ENCODE peak calls at places on chromosome 16, in seven cellular contexts. L, E, S, K, X, Z and D are unnamed samples.

GRCh38 chr16:83187404-83187803 is 560.6 kb downstream of the CDH13 start:
- DNase-seq in Z (no peak), K (peak), X (no peak), E (no peak), S (peak), L (no peak), D (no peak)

GRCh38 chr16:10970065-10970464 is 25.7 kb downstream of the CLEC16A start:
- DNase-seq in K (no peak), L (no peak), Z (no peak), S (peak), X (peak), E (no peak), D (no peak)

GRCh38 chr16:2159052-2159838 is 3.7 kb downstream of the TRAF7 start:
- DNase-seq in Z (no peak), E (no peak), K (no peak), L (no peak), X (peak), S (peak), D (no peak)

GRCh38 chr16:24668481-24669001 is 60.9 kb upstream of the TNRC6A start:
- DNase-seq in K (peak), S (peak), L (no peak), E (no peak), X (peak), Z (no peak), D (peak)

GRCh38 chr16:2584742-2585650 is 47.2 kb downstream of the PDPK1 start:
- DNase-seq in K (no peak), X (no peak), Z (no peak), E (peak), L (no peak), S (no peak), D (peak)

GRCh38 chr16:86601356-86601755 is 23.0 kb downstream of the FOXL1 start:
- DNase-seq in L (no peak), E (no peak), X (no peak), Z (no peak), S (no peak), K (no peak), D (no peak)

GRCh38 chr16:10749680-10750035 is 6.0 kb downstream of the NUBP1 start:
- DNase-seq in Z (no peak), E (no peak), K (peak), X (no peak), L (no peak), S (no peak), D (no peak)

GRCh38 chr16:3021449-3022207 is 1.5 kb downstream of the TNFRSF12A start:
- DNase-seq in Z (peak), E (peak), L (peak), X (peak), K (peak), S (peak), D (peak)

GRCh38 chr16:48911700-48912099 is 301.7 kb upstream of the N4BP1 start:
- DNase-seq in Z (no peak), S (peak), X (no peak), E (no peak), K (no peak), L (no peak), D (no peak)

GRCh38 chr16:86424413-86424812 is 85.9 kb upstream of the FOXF1 start:
- DNase-seq in L (no peak), Z (no peak), S (peak), X (no peak), K (no peak), E (no peak), D (no peak)

GRCh38 chr16:62041401-62041800 is 5.2 kb upstream of the CDH8 start:
- DNase-seq in E (no peak), S (no peak), K (no peak), X (no peak), Z (peak), L (no peak), D (no peak)

GRCh38 chr16:49276646-49277385 is 4.8 kb downstream of the CBLN1 start:
- DNase-seq in L (no peak), K (no peak), Z (peak), S (no peak), E (no peak), X (no peak), D (no peak)

GRCh38 chr16:22075043-22075757 is 17.1 kb upstream of the VWA3A start:
- DNase-seq in K (peak), X (no peak), L (no peak), S (no peak), Z (no peak), E (no peak), D (no peak)

GRCh38 chr16:8493885-8494487 is 96.3 kb downstream of the TMEM114 start:
- DNase-seq in X (no peak), Z (no peak), S (no peak), K (no peak), E (no peak), L (no peak), D (no peak)

GRCh38 chr16:88959022-88959421 is 18.0 kb downstream of the CBFA2T3 start:
- DNase-seq in X (no peak), L (no peak), Z (no peak), S (no peak), K (no peak), E (no peak), D (no peak)

GRCh38 chr16:79687249-79687768 is 86.8 kb upstream of the MAF start:
- DNase-seq in L (no peak), K (no peak), S (no peak), E (no peak), X (no peak), Z (no peak), D (no peak)

GRCh38 chr16:68473358-68474064 is 25.2 kb upstream of the SMPD3 start:
- DNase-seq in E (peak), Z (no peak), L (peak), K (no peak), S (no peak), X (no peak), D (no peak)

GRCh38 chr16:27748868-27749546 is 199.1 kb downstream of the KATNIP start:
- DNase-seq in K (peak), Z (peak), E (peak), S (peak), L (peak), X (peak), D (peak)

GRCh38 chr16:84115919-84116719 is 623 bp downstream of the MBTPS1 start:
- DNase-seq in S (peak), X (no peak), K (no peak), E (no peak), L (peak), Z (no peak), D (no peak)

GRCh38 chr16:87203060-87203656 is 114.0 kb downstream of the C16orf95 start:
- DNase-seq in X (peak), L (peak), E (peak), K (peak), Z (peak), S (peak), D (no peak)

GRCh38 chr16:87806608-87807546 is 41.1 kb upstream of the KLHDC4 start:
- DNase-seq in Z (no peak), X (peak), K (peak), E (peak), S (peak), L (peak), D (no peak)

GRCh38 chr16:1309888-1310831 is 724 bp downstream of the UBE2I start:
- DNase-seq in K (peak), S (peak), Z (no peak), L (peak), E (peak), X (peak), D (no peak)

GRCh38 chr16:49283376-49284049 is 1.9 kb upstream of the CBLN1 start:
- DNase-seq in S (no peak), E (no peak), L (no peak), Z (no peak), X (no peak), K (no peak), D (no peak)

GRCh38 chr16:25257956-25258855 is 561 bp upstream of the ZKSCAN2 start:
- DNase-seq in S (peak), Z (peak), X (peak), L (peak), E (peak), K (peak), D (peak)

GRCh38 chr16:88358033-88358481 is 24.7 kb upstream of the ZNF469 start:
- DNase-seq in E (peak), X (no peak), L (no peak), K (no peak), S (no peak), Z (no peak), D (peak)

GRCh38 chr16:81737885-81738536 is 41.1 kb upstream of the PLCG2 start:
- DNase-seq in L (peak), E (peak), K (peak), X (peak), S (peak), Z (peak), D (peak)

GRCh38 chr16:89445166-89445565 is 45.2 kb downstream of the ANKRD11 start:
- DNase-seq in L (no peak), E (no peak), S (no peak), Z (no peak), X (no peak), K (no peak), D (no peak)

GRCh38 chr16:74811911-74812310 is 37.3 kb upstream of the FA2H start:
- DNase-seq in E (no peak), L (no peak), S (peak), X (no peak), Z (no peak), K (no peak), D (no peak)

GRCh38 chr16:65572156-65572555 is 450.3 kb upstream of the CDH11 start:
- DNase-seq in E (no peak), K (peak), S (peak), Z (no peak), L (no peak), X (no peak), D (no peak)

GRCh38 chr16:81885976-81886586 is 107.0 kb downstream of the PLCG2 start:
- DNase-seq in L (peak), E (no peak), K (peak), Z (peak), S (peak), X (no peak), D (no peak)

GRCh38 chr16:79264237-79265104 is 336.1 kb downstream of the MAF start:
- DNase-seq in Z (no peak), E (no peak), X (no peak), S (no peak), L (no peak), K (no peak), D (no peak)

GRCh38 chr16:24163935-24164334 is 92.2 kb upstream of the CACNG3 start:
- DNase-seq in K (no peak), S (no peak), E (no peak), X (no peak), L (no peak), Z (no peak), D (no peak)

GRCh38 chr16:11501583-11502138 is 85.1 kb downstream of the LITAF start:
- DNase-seq in L (no peak), E (no peak), K (no peak), S (no peak), X (no peak), Z (peak), D (no peak)

GRCh38 chr16:82038941-82039340 is 3.9 kb downstream of the HSD17B2 start:
- DNase-seq in S (no peak), Z (no peak), K (no peak), E (no peak), X (no peak), L (no peak), D (no peak)

GRCh38 chr16:66714659-66715307 is 18.2 kb upstream of the CMTM4 start:
- DNase-seq in X (no peak), K (no peak), Z (no peak), E (no peak), L (peak), S (no peak), D (no peak)

GRCh38 chr16:72455743-72456659 is 284.0 kb upstream of the PMFBP1 start:
- DNase-seq in E (no peak), X (no peak), K (no peak), S (no peak), Z (no peak), L (no peak), D (no peak)

GRCh38 chr16:7372095-7372494 is 39.5 kb downstream of the RBFOX1 start:
- DNase-seq in L (no peak), K (no peak), Z (no peak), S (no peak), E (no peak), X (no peak), D (no peak)

DNA sequence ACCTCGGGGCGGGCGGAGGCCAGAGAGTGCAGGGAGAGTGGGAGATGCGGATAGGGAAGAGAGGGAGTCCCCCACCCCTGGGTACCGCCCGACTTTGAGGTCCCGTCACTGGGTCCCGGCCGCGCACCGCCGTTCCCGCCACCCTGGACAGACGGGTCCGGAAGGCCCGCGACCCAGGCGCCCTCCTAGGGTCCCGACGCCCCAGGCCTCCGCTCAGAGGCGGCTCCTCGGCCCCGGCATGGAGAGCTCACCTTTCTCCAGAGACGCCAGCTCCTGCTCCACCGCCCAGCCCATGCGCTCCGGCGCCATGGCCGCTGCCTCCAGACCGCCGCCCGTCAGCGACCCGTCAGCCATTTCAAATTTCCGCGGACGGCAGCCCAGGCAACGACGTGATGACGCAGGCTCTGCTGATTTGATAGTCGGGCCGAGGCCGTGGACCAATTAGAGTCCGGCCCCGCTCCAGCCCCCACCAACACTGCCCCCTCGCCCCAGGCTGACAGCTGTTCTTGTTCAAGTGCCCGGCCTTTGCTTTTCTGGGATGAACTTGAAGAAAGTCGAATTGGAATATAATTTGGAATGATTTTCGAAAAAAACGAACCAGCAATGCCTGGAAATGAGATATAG is at the start of gene SHCBP1:
- DNase-seq in L (peak), X (peak), Z (peak), S (peak), E (peak), K (peak), D (peak)
- TF ChIP-seq CTCF in L (no peak), X (no peak), Z (no peak), S (no peak), E (no peak), K (no peak), D (no peak)

GRCh38 chr16:15903960-15904359 is 15.6 kb upstream of the CEP20 start:
- DNase-seq in L (no peak), S (no peak), E (no peak), X (no peak), Z (no peak), K (no peak), D (no peak)
- TF ChIP-seq CTCF in L (no peak), S (no peak), E (no peak), X (no peak), Z (no peak), K (no peak), D (no peak)

DNA sequence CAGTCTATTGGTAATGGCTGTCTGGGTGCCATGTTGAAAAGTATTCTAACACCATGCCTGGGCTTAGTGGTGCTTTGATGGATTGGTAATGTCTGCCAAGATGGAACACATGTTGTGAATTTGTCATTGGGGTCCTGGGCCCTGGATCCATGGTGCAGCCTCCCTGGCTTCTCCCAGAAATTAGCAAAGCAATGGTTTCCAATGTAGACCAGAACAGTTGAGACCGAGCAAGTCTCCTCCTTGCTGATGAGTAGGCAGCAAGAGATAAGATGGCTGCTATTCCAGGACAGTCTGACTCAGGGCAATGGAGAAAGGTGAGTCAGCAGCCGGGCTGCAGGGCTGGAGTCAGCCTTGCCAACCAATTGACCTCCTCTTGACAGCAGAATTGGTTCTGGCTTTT is 30.8 kb downstream of the GPR139 start:
- DNase-seq in K (no peak), S (no peak), E (no peak), Z (no peak), L (no peak), X (no peak), D (no peak)
- TF ChIP-seq CTCF in K (no peak), S (no peak), E (no peak), Z (no peak), L (no peak), X (no peak), D (no peak)

GRCh38 chr16:55502801-55503366 is 6.0 kb upstream of the LPCAT2 start:
- DNase-seq in X (peak), L (peak), K (peak), E (peak), Z (no peak), S (peak), D (peak)
- TF ChIP-seq CTCF in X (no peak), L (no peak), K (no peak), E (no peak), Z (no peak), S (no peak), D (peak)

DNA sequence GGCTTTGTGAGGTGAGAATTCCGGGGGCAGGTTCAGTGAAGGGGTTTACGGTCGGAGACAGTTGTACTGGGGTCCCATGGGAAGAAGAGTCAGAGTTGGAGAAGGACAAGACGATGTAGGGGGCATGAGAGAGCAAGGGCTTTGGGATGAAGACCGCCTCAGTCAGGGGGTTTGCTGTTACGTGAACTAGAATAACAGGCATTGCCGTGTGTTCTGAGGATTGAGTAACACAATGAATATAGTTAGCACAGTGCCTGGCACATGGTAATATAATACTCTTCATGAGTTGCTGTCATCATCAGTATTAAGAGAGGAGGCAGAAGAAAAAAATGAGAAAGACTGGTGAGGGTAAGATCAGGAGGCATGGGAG is 577 bp downstream of the ZNF646 start:
- DNase-seq in L (no peak), Z (no peak), K (no peak), E (no peak), S (no peak), X (no peak), D (no peak)
- TF ChIP-seq CTCF in L (no peak), Z (no peak), K (no peak), E (no peak), S (peak), X (no peak), D (no peak)

GRCh38 chr16:4409081-4409932 is 7.1 kb downstream of the CORO7 start:
- DNase-seq in X (no peak), L (no peak), K (no peak), Z (no peak), E (peak), S (no peak), D (peak)
- TF ChIP-seq CTCF in X (no peak), L (no peak), K (peak), Z (no peak), E (no peak), S (no peak), D (no peak)

GRCh38 chr16:50884066-50884860 is 142.4 kb downstream of the CYLD start:
- DNase-seq in E (no peak), Z (peak), L (no peak), K (no peak), X (no peak), S (no peak), D (no peak)
- TF ChIP-seq CTCF in E (peak), Z (peak), L (no peak), K (no peak), X (no peak), S (peak), D (peak)